ENCODE peak calls at places on chromosome 15, in five cellular contexts. O is HL-60; G is pancreas; D is SJSA1; K is naive thymus-derived CD4-positive, alpha-beta T cell. M is an unnamed sample.

GRCh38 chr15:25545017-25545416 is 106.2 kb upstream of the UBE3A start:
- DNase-seq in K (no peak), G (no peak), D (no peak), O (no peak), M (no peak)

GRCh38 chr15:94793641-94794040 is 562.3 kb downstream of the MCTP2 start:
- DNase-seq in G (no peak), O (no peak), D (no peak), K (no peak), M (no peak)

GRCh38 chr15:83694030-83694429 is 40.1 kb downstream of the ADAMTSL3 start:
- DNase-seq in D (peak), O (no peak), G (no peak), K (no peak), M (no peak)

GRCh38 chr15:92801774-92802464 is 98.2 kb upstream of the CHD2 start:
- DNase-seq in O (no peak), K (no peak), D (peak), G (no peak), M (no peak)

GRCh38 chr15:38699633-38700230 is 135.1 kb upstream of the RASGRP1 start:
- DNase-seq in D (peak), O (peak), G (peak), K (peak), M (peak)

GRCh38 chr15:48565560-48566482 is 79.7 kb downstream of the FBN1 start:
- DNase-seq in D (peak), G (no peak), O (no peak), K (no peak), M (no peak)

GRCh38 chr15:96109820-96110219 is 220.7 kb upstream of the NR2F2 start:
- DNase-seq in O (no peak), G (no peak), D (no peak), K (no peak), M (no peak)

GRCh38 chr15:32732574-32733157 is 14.9 kb downstream of the GREM1 start:
- DNase-seq in O (no peak), K (no peak), D (no peak), G (no peak), M (no peak)

GRCh38 chr15:70094690-70095311 is 2.9 kb downstream of the TLE3 start:
- DNase-seq in K (peak), G (no peak), O (no peak), D (no peak), M (no peak)

GRCh38 chr15:94412979-94413741 is 181.8 kb downstream of the MCTP2 start:
- DNase-seq in D (no peak), K (no peak), O (no peak), G (no peak), M (no peak)

GRCh38 chr15:48177383-48177874 is 666 bp downstream of the MYEF2 start:
- DNase-seq in O (no peak), K (peak), D (no peak), G (no peak), M (peak)

GRCh38 chr15:40847225-40847961 is 3.5 kb downstream of the SPINT1 start:
- DNase-seq in D (no peak), O (peak), G (peak), K (no peak), M (no peak)

GRCh38 chr15:78276032-78276943 is 11.9 kb downstream of the DNAJA4 start:
- DNase-seq in O (no peak), G (no peak), D (no peak), K (no peak), M (no peak)

GRCh38 chr15:70198441-70199123 is 100.9 kb upstream of the TLE3 start:
- DNase-seq in G (no peak), D (no peak), O (no peak), K (no peak), M (no peak)

GRCh38 chr15:100192092-100192695 is 149.6 kb downstream of the ADAMTS17 start:
- DNase-seq in D (no peak), K (no peak), G (no peak), O (no peak), M (no peak)

GRCh38 chr15:47715856-47716445 is 1.4 kb upstream of the SEMA6D start:
- DNase-seq in G (no peak), D (no peak), K (no peak), O (no peak), M (no peak)

GRCh38 chr15:31326729-31327673 is at the start of gene KLF13:
- DNase-seq in K (no peak), O (no peak), D (peak), G (no peak), M (peak)

GRCh38 chr15:89781891-89782618 is 5.9 kb downstream of the MESP2 start:
- DNase-seq in D (no peak), K (no peak), O (no peak), G (peak), M (no peak)

GRCh38 chr15:47934342-47934741 is 186.4 kb upstream of the SLC24A5 start:
- DNase-seq in D (no peak), O (no peak), G (no peak), K (no peak), M (no peak)

GRCh38 chr15:45387379-45388007 is 9.1 kb upstream of the GATM start:
- DNase-seq in G (no peak), D (no peak), O (no peak), K (no peak), M (no peak)

GRCh38 chr15:87633471-87633870 is 623.1 kb downstream of the NTRK3 start:
- DNase-seq in K (no peak), O (no peak), D (no peak), G (no peak), M (no peak)

GRCh38 chr15:98954411-98954810 is 53.2 kb downstream of the PGPEP1L start:
- DNase-seq in K (no peak), D (peak), O (no peak), G (peak), M (no peak)

GRCh38 chr15:67902579-67902979 is 62.7 kb upstream of the RNU6-1 start:
- DNase-seq in G (no peak), O (no peak), K (no peak), D (no peak), M (no peak)

GRCh38 chr15:67897646-67898045 is 57.8 kb upstream of the RNU6-1 start:
- DNase-seq in K (no peak), O (no peak), G (no peak), D (no peak), M (no peak)

GRCh38 chr15:67900621-67901147 is 60.8 kb upstream of the RNU6-1 start:
- DNase-seq in O (no peak), G (no peak), D (no peak), K (no peak), M (no peak)

GRCh38 chr15:67901922-67902321 is 62.1 kb upstream of the RNU6-1 start:
- DNase-seq in D (no peak), G (no peak), O (no peak), K (no peak), M (no peak)

GRCh38 chr15:67899596-67900283 is 59.9 kb upstream of the RNU6-1 start:
- DNase-seq in K (no peak), O (no peak), G (no peak), D (no peak), M (no peak)
- H3K27ac ChIP-seq in K (no peak), O (no peak), G (peak), D (no peak), M (no peak)

GRCh38 chr15:74180689-74181602 is 7.4 kb downstream of the ISLR start:
- DNase-seq in D (no peak), O (no peak), K (no peak), G (no peak), M (no peak)

GRCh38 chr15:74179101-74179841 is 5.8 kb downstream of the ISLR start:
- DNase-seq in D (peak), O (no peak), G (peak), K (no peak), M (no peak)

GRCh38 chr15:74178326-74179100 is 5.0 kb downstream of the ISLR start:
- DNase-seq in G (no peak), D (no peak), O (no peak), K (no peak), M (no peak)

GRCh38 chr15:74182131-74182530 is 8.6 kb downstream of the ISLR start:
- DNase-seq in G (no peak), K (no peak), D (no peak), O (no peak), M (no peak)

GRCh38 chr15:74179983-74180688 is 6.6 kb downstream of the ISLR start:
- DNase-seq in D (no peak), G (no peak), K (no peak), O (no peak), M (no peak)
- H3K27ac ChIP-seq in D (peak), G (peak), K (no peak), O (no peak), M (no peak)

DNA sequence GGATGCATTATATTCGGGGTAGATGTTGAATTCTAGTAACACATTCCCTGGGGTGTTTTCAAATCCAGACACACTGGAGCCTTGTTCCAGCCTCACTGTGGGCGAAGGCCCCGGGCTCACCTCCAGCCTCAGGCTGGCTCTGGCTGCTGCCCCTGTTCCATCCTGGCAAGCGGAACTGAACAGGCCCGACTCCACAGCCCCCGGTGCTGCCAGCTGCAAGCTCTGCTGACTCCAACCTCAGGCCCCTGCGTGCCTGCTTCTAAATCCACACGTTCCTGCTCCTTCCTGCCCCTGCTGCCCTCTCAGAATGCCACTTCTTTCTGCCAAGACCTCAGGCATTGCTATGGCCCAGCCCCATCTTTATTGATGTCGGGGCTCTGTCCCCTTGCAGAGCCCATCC is 90.6 kb downstream of the LIPC start:
- DNase-seq in D (no peak), K (no peak), O (no peak), G (no peak), M (no peak)
- H3K27ac ChIP-seq in D (peak), K (no peak), O (no peak), G (peak), M (no peak)

GRCh38 chr15:37618368-37618767 is 316.1 kb upstream of the TMCO5A start:
- DNase-seq in O (no peak), K (no peak), D (no peak), G (no peak), M (no peak)
- H3K27ac ChIP-seq in O (no peak), K (no peak), D (no peak), G (no peak), M (no peak)

GRCh38 chr15:72502220-72502809 is 28.2 kb downstream of the ARIH1 start:
- DNase-seq in D (no peak), O (no peak), G (no peak), K (no peak), M (no peak)
- H3K27ac ChIP-seq in D (no peak), O (no peak), G (no peak), K (no peak), M (no peak)